ENCODE peak calls at places on chromosomes 4 and X, in five cellular contexts. S is cardiac fibroblast, W is ascending aorta, B is cardiac muscle cell, O is upper lobe of right lung. D is an unnamed sample.

GRCh38 chr4:2937146-2937857 is 25.9 kb downstream of the NOP14 start:
- DNase-seq in W (peak), S (peak), O (peak), B (no peak), D (no peak)

GRCh38 chr4:88526221-88526815 is 2.7 kb upstream of the PYURF start:
- DNase-seq in S (peak), O (no peak), B (no peak), W (no peak), D (peak)

GRCh38 chr4:152536545-152537182 is 772 bp upstream of the FBXW7 start:
- DNase-seq in W (peak), B (peak), S (peak), O (no peak), D (peak)

GRCh38 chr4:169251291-169252235 is 19.2 kb downstream of the SH3RF1 start:
- DNase-seq in S (no peak), O (no peak), W (no peak), B (no peak), D (no peak)

GRCh38 chrX:153669174-153669890 is 4.3 kb downstream of the PNCK start:
- DNase-seq in W (no peak), B (peak), S (peak), O (peak), D (peak)

GRCh38 chr4:110953898-110954297 is 331.0 kb upstream of the PITX2 start:
- DNase-seq in S (no peak), W (no peak), O (no peak), B (no peak), D (no peak)

GRCh38 chr4:98510340-98510739 is 148.1 kb downstream of the TSPAN5 start:
- DNase-seq in B (no peak), W (no peak), O (no peak), S (no peak), D (no peak)

GRCh38 chrX:153327561-153327960 is 6.0 kb upstream of the PNMA6F start:
- DNase-seq in S (no peak), O (no peak), B (no peak), W (no peak), D (no peak)

GRCh38 chr4:37999000-37999745 is 39.0 kb downstream of the PTTG2 start:
- DNase-seq in B (no peak), S (no peak), O (no peak), W (no peak), D (no peak)

GRCh38 chr4:96379524-96379923 is 539.6 kb downstream of the PDHA2 start:
- DNase-seq in S (no peak), O (no peak), B (no peak), W (no peak), D (no peak)

GRCh38 chr4:154503598-154503997 is 12.0 kb upstream of the DCHS2 start:
- DNase-seq in B (peak), W (no peak), S (peak), O (no peak), D (no peak)

GRCh38 chr4:186040316-186040715 is 28.6 kb upstream of the TLR3 start:
- DNase-seq in O (no peak), W (no peak), B (no peak), S (no peak), D (no peak)

GRCh38 chrX:23333842-23334535 is 660 bp upstream of the PTCHD1 start:
- DNase-seq in W (no peak), O (peak), B (peak), S (no peak), D (peak)

GRCh38 chr4:149344436-149344835 is 471.2 kb downstream of the IQCM start:
- DNase-seq in W (no peak), O (no peak), B (no peak), S (peak), D (no peak)

GRCh38 chr4:76449824-76450223 is 14.8 kb downstream of the SHROOM3 start:
- DNase-seq in B (no peak), S (peak), W (no peak), O (no peak), D (no peak)

GRCh38 chr4:188015025-188015778 is 19.6 kb downstream of the ZFP42 start:
- DNase-seq in O (no peak), W (no peak), S (peak), B (no peak), D (no peak)

GRCh38 chr4:1039493-1040343 is 28.3 kb downstream of the FGFRL1 start:
- DNase-seq in O (no peak), W (no peak), S (peak), B (peak), D (no peak)

GRCh38 chr4:99405433-99406115 is 29.6 kb downstream of the ADH7 start:
- DNase-seq in W (peak), B (peak), O (no peak), S (peak), D (peak)

GRCh38 chr4:88575222-88575621 is 17.1 kb upstream of the HERC3 start:
- DNase-seq in S (no peak), B (no peak), O (no peak), W (no peak), D (no peak)

GRCh38 chr4:160611181-160611580 is 1508.3 kb downstream of the RAPGEF2 start:
- DNase-seq in S (no peak), B (no peak), O (no peak), W (no peak), D (no peak)

GRCh38 chrX:132822634-132823012 is 135.8 kb downstream of the HS6ST2 start:
- DNase-seq in W (no peak), O (no peak), B (no peak), S (no peak), D (no peak)

GRCh38 chr4:54091637-54092404 is 8.1 kb upstream of the GSX2 start:
- DNase-seq in S (peak), O (peak), B (peak), W (peak), D (peak)

GRCh38 chrX:2342281-2342688 is 158.5 kb downstream of the DHRSX start:
- DNase-seq in B (peak), S (peak), O (no peak), W (peak), D (no peak)

GRCh38 chr4:68927165-68927564 is 24.4 kb downstream of the UGT2A3 start:
- DNase-seq in W (no peak), S (no peak), B (no peak), O (no peak), D (no peak)

GRCh38 chr4:25051534-25051933 is 20.8 kb upstream of the LGI2 start:
- DNase-seq in W (no peak), O (no peak), B (no peak), S (no peak), D (no peak)
- TF ChIP-seq CTCF in W (no peak), O (no peak), B (no peak), S (no peak), D (no peak)

GRCh38 chr4:60805500-60806313 is 394.4 kb upstream of the ADGRL3 start:
- DNase-seq in W (no peak), B (peak), O (no peak), S (peak), D (peak)
- TF ChIP-seq CTCF in W (no peak), B (peak), O (peak), S (peak), D (peak)

GRCh38 chrX:137051978-137052640 is 18.3 kb upstream of the GPR101 start:
- DNase-seq in B (peak), W (peak), O (peak), S (peak), D (peak)

GRCh38 chrX:137058339-137059127 is 24.7 kb upstream of the GPR101 start:
- DNase-seq in S (no peak), O (no peak), W (no peak), B (no peak), D (no peak)

GRCh38 chrX:137052641-137053235 is 18.9 kb upstream of the GPR101 start:
- DNase-seq in B (no peak), S (no peak), W (no peak), O (no peak), D (no peak)
- TF ChIP-seq CTCF in B (no peak), S (no peak), W (no peak), O (no peak), D (no peak)

DNA sequence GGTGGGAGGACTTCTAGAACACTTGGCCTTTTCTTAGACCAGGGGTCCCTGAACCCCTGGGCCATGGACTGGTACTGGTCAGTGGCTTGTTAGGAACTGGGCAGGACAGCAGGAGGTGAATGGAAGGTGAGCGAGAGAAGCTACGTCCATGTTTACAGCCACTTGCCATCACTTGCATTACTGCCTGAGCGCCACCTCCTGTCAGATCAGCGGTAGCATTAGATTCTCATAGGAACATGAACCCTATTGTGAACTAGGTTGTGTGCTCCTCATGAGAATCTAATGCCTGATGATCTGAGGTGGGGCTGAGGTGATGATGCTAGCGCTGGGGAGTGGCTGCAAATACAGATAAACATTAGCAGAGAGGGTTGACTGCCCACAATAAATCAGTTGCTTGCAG is 100.9 kb upstream of the IGFBP7 start:
- DNase-seq in S (no peak), O (no peak), W (no peak), B (no peak), D (no peak)
- TF ChIP-seq CTCF in S (peak), O (no peak), W (no peak), B (no peak), D (no peak)

GRCh38 chr4:104352211-104352610 is 142.5 kb downstream of the CXXC4 start:
- DNase-seq in B (no peak), W (no peak), O (no peak), S (no peak), D (no peak)
- TF ChIP-seq CTCF in B (no peak), W (no peak), O (no peak), S (peak), D (peak)